ENCODE peak calls at places on chromosomes 3 and 15, in nine cellular contexts. M is neural progenitor cell; F is heart left ventricle; O is CD8-positive, alpha-beta T cell; H is nephron progenitor cell; R is IMR-90; W is cardiac fibroblast; N is heart right ventricle; J is H9. C is an unnamed sample.

GRCh38 chr3:25558106-25558505 is 106.6 kb downstream of the TOP2B start:
- DNase-seq in M (no peak), F (no peak), O (no peak), H (no peak), R (peak), W (peak), N (no peak), J (no peak), C (no peak)

GRCh38 chr3:122705379-122705778 is 24.7 kb downstream of the PARP14 start:
- DNase-seq in M (no peak), F (no peak), O (no peak), H (no peak), R (no peak), W (no peak), N (no peak), J (no peak), C (no peak)

GRCh38 chr15:68244235-68244634 is 14.7 kb upstream of the CLN6 start:
- DNase-seq in M (no peak), F (no peak), O (no peak), H (no peak), R (no peak), W (no peak), N (no peak), J (no peak), C (no peak)

GRCh38 chr3:147654827-147655226 is 245.7 kb downstream of the ZIC1 start:
- DNase-seq in M (no peak), F (no peak), O (no peak), H (no peak), R (no peak), W (peak), N (no peak), J (no peak), C (peak)

GRCh38 chr3:190319660-190320059 is 2.6 kb downstream of the CLDN1 start:
- DNase-seq in M (no peak), F (no peak), O (no peak), H (no peak), R (peak), W (no peak), N (no peak), J (no peak), C (no peak)

GRCh38 chr15:25057574-25057973 is 102.8 kb downstream of the SNRPN start:
- DNase-seq in M (no peak), F (no peak), O (no peak), H (no peak), R (no peak), W (no peak), N (no peak), J (peak), C (no peak)

GRCh38 chr3:169147246-169148008 is 516.1 kb downstream of the MECOM start:
- DNase-seq in M (peak), F (peak), O (no peak), H (peak), R (peak), W (peak), N (peak), J (peak), C (peak)

GRCh38 chr3:25663324-25664065 is 1.2 kb downstream of the TOP2B start:
- DNase-seq in M (peak), F (no peak), O (peak), H (peak), R (peak), W (no peak), N (no peak), J (no peak), C (peak)

GRCh38 chr15:39549912-39550311 is 31.0 kb upstream of the THBS1 start:
- DNase-seq in M (no peak), F (no peak), O (no peak), H (no peak), R (no peak), W (peak), N (peak), J (no peak), C (peak)

GRCh38 chr3:130759692-130760338 is 13.2 kb upstream of the PIK3R4 start:
- DNase-seq in M (peak), F (peak), O (peak), H (peak), R (peak), W (peak), N (no peak), J (peak), C (peak)

GRCh38 chr3:117308756-117309155 is 599.2 kb downstream of the TUSC7 start:
- DNase-seq in M (no peak), F (no peak), O (no peak), H (no peak), R (no peak), W (no peak), N (no peak), J (no peak), C (no peak)

GRCh38 chr3:25728101-25728500 is 55.1 kb downstream of the NGLY1 start:
- DNase-seq in M (no peak), F (no peak), O (no peak), H (no peak), R (peak), W (no peak), N (no peak), J (no peak), C (no peak)

GRCh38 chr3:101377796-101378195 is 57.4 kb upstream of the IMPG2 start:
- DNase-seq in M (no peak), F (no peak), O (no peak), H (no peak), R (peak), W (peak), N (no peak), J (no peak), C (peak)

GRCh38 chr3:62604301-62604700 is 231.0 kb upstream of the FEZF2 start:
- DNase-seq in M (no peak), F (no peak), O (no peak), H (no peak), R (peak), W (peak), N (no peak), J (no peak), C (peak)

GRCh38 chr15:74180689-74181602 is 7.4 kb downstream of the ISLR start:
- DNase-seq in M (no peak), F (no peak), O (no peak), H (no peak), R (no peak), W (no peak), N (no peak), J (no peak), C (no peak)

GRCh38 chr3:16912400-16913263 is 27.9 kb downstream of the PLCL2 start:
- DNase-seq in M (no peak), F (no peak), O (no peak), H (no peak), R (no peak), W (no peak), N (no peak), J (no peak), C (no peak)

GRCh38 chr15:34155859-34156258 is 54.0 kb downstream of the PGBD4 start:
- DNase-seq in M (no peak), F (no peak), O (no peak), H (no peak), R (no peak), W (no peak), N (no peak), J (no peak), C (no peak)

GRCh38 chr3:30440147-30440604 is 166.2 kb upstream of the TGFBR2 start:
- DNase-seq in M (no peak), F (no peak), O (no peak), H (no peak), R (no peak), W (peak), N (no peak), J (no peak), C (no peak)

GRCh38 chr3:27326211-27326948 is 42.8 kb downstream of the NEK10 start:
- DNase-seq in M (no peak), F (peak), O (no peak), H (no peak), R (peak), W (peak), N (no peak), J (no peak), C (no peak)

GRCh38 chr3:129505341-129505740 is 23.1 kb upstream of the RHO start:
- DNase-seq in M (no peak), F (no peak), O (no peak), H (no peak), R (no peak), W (no peak), N (no peak), J (no peak), C (no peak)

GRCh38 chr3:41033956-41034519 is 165.3 kb upstream of the CTNNB1 start:
- DNase-seq in M (peak), F (no peak), O (no peak), H (no peak), R (no peak), W (no peak), N (no peak), J (peak), C (no peak)

GRCh38 chr15:80898040-80898439 is 91.6 kb downstream of the MESD start:
- DNase-seq in M (no peak), F (no peak), O (no peak), H (no peak), R (no peak), W (no peak), N (no peak), J (no peak), C (no peak)

GRCh38 chr3:142026333-142026732 is 123.0 kb downstream of the TFDP2 start:
- DNase-seq in M (no peak), F (no peak), O (no peak), H (no peak), R (no peak), W (no peak), N (no peak), J (no peak), C (no peak)

GRCh38 chr3:142019794-142020320 is 129.5 kb downstream of the TFDP2 start:
- DNase-seq in M (no peak), F (no peak), O (no peak), H (no peak), R (peak), W (no peak), N (no peak), J (no peak), C (no peak)

GRCh38 chr3:142027295-142027694 is 122.0 kb downstream of the TFDP2 start:
- DNase-seq in M (peak), F (no peak), O (no peak), H (no peak), R (no peak), W (peak), N (no peak), J (no peak), C (peak)

GRCh38 chr3:142021127-142021526 is 128.2 kb downstream of the TFDP2 start:
- DNase-seq in M (no peak), F (no peak), O (no peak), H (no peak), R (no peak), W (no peak), N (no peak), J (no peak), C (peak)

DNA sequence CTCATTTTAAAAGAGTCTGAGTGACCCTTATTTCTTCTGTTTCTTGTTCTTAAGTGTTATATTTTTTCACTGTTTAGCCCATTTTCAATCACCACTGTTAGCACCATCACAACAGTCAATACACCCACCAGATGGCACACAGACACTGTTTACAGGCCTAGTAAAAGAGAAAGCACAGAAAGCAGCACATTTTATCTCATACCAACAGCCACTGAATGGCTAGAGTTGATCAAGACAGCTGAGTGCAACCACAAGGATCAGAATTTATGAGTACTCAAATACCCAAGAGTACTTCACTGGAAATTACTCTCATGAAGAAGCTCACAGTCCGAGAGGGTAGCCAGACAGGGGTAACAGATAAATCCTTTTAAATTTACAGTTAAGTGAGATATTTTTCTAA is 127.0 kb downstream of the TFDP2 start:
- DNase-seq in M (peak), F (no peak), O (no peak), H (no peak), R (no peak), W (peak), N (no peak), J (no peak), C (peak)
- TF ChIP-seq CTCF in M (peak), F (peak), O (no peak), H (no peak), R (no peak), W (no peak), N (peak), J (peak), C (no peak)

GRCh38 chr3:37604336-37604833 is 257.3 kb upstream of the CTDSPL start:
- DNase-seq in M (no peak), F (no peak), O (no peak), H (no peak), R (no peak), W (no peak), N (no peak), J (no peak), C (no peak)

GRCh38 chr3:37605754-37606153 is 255.9 kb upstream of the CTDSPL start:
- DNase-seq in M (no peak), F (no peak), O (no peak), H (no peak), R (no peak), W (no peak), N (no peak), J (no peak), C (no peak)

GRCh38 chr3:37601832-37602231 is 259.8 kb upstream of the CTDSPL start:
- DNase-seq in M (no peak), F (no peak), O (no peak), H (no peak), R (no peak), W (peak), N (no peak), J (no peak), C (no peak)

GRCh38 chr3:37606472-37606871 is 255.2 kb upstream of the CTDSPL start:
- DNase-seq in M (no peak), F (no peak), O (no peak), H (no peak), R (no peak), W (no peak), N (no peak), J (no peak), C (no peak)

GRCh38 chr3:37603722-37604121 is 258.0 kb upstream of the CTDSPL start:
- DNase-seq in M (no peak), F (no peak), O (no peak), H (no peak), R (no peak), W (no peak), N (no peak), J (no peak), C (no peak)
- TF ChIP-seq CTCF in M (peak), F (no peak), O (no peak), H (no peak), R (no peak), W (no peak), N (no peak), J (peak), C (no peak)

GRCh38 chr3:55042591-55042990 is 114.7 kb upstream of the LRTM1 start:
- DNase-seq in M (no peak), F (no peak), O (no peak), H (no peak), R (peak), W (peak), N (no peak), J (no peak), C (no peak)
- TF ChIP-seq CTCF in M (peak), F (no peak), O (no peak), H (no peak), R (peak), W (no peak), N (no peak), J (no peak), C (no peak)

GRCh38 chr15:91376016-91376415 is 276.0 kb downstream of the SV2B start:
- DNase-seq in M (no peak), F (no peak), O (no peak), H (no peak), R (no peak), W (no peak), N (no peak), J (no peak), C (no peak)

GRCh38 chr15:91384189-91384720 is 284.2 kb downstream of the SV2B start:
- DNase-seq in M (no peak), F (no peak), O (no peak), H (no peak), R (no peak), W (no peak), N (no peak), J (no peak), C (no peak)

GRCh38 chr15:91383532-91383931 is 283.5 kb downstream of the SV2B start:
- DNase-seq in M (no peak), F (no peak), O (no peak), H (no peak), R (no peak), W (no peak), N (no peak), J (no peak), C (no peak)

GRCh38 chr15:91385301-91385700 is 285.2 kb downstream of the SV2B start:
- DNase-seq in M (no peak), F (no peak), O (no peak), H (no peak), R (no peak), W (peak), N (no peak), J (no peak), C (peak)

GRCh38 chr15:91380114-91380513 is 280.1 kb downstream of the SV2B start:
- DNase-seq in M (no peak), F (no peak), O (no peak), H (no peak), R (no peak), W (no peak), N (no peak), J (no peak), C (no peak)
- TF ChIP-seq CTCF in M (no peak), F (no peak), O (no peak), H (no peak), R (no peak), W (no peak), N (no peak), J (no peak), C (no peak)

DNA sequence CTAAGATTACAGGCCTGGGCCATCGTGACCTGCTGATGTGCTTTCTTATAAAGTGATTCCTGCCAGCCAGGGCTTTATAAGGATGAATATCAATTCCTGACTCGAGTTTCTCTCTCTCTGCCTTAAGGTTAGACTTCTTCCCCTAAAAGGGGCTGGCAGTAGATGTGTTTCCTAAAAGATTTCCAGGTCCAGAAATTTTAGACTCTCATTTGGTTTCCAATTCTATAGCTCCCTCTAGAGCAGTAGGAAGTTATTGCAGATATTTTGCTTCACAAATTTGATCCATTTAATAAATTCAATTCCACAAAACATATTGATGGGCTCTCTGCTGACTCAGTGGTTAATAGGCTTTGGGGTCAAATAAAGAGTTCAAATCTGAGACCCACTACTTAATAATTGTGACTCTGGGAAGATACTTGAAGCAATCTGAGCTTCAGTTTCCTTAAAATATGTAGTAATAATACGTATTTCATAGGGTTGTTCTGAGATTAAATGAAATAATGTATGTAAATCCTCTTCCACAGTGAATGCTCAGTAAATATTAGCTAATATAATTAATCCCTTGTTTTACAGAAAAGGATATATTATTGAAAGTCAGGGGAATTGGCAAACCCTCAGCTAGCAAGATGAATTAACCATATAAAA is 2.1 kb downstream of the TRIM69 start:
- DNase-seq in M (peak), F (no peak), O (no peak), H (no peak), R (peak), W (peak), N (no peak), J (no peak), C (peak)
- TF ChIP-seq CTCF in M (peak), F (peak), O (peak), H (peak), R (peak), W (peak), N (peak), J (peak), C (peak)

GRCh38 chr15:99390667-99391066 is 139.4 kb downstream of the LRRC28 start:
- DNase-seq in M (peak), F (no peak), O (no peak), H (no peak), R (no peak), W (no peak), N (no peak), J (peak), C (no peak)
- TF ChIP-seq CTCF in M (peak), F (no peak), O (no peak), H (no peak), R (no peak), W (no peak), N (no peak), J (peak), C (peak)

GRCh38 chr3:58335432-58335947 is 2.8 kb downstream of the PXK start:
- DNase-seq in M (no peak), F (no peak), O (no peak), H (no peak), R (no peak), W (no peak), N (no peak), J (no peak), C (no peak)

GRCh38 chr3:58334013-58334321 is 1.3 kb downstream of the PXK start:
- DNase-seq in M (peak), F (no peak), O (no peak), H (no peak), R (no peak), W (no peak), N (no peak), J (no peak), C (no peak)

GRCh38 chr3:58332575-58333179 is at the start of gene PXK:
- DNase-seq in M (peak), F (peak), O (peak), H (peak), R (peak), W (peak), N (peak), J (peak), C (peak)

GRCh38 chr3:58331593-58332152 is 1.0 kb upstream of the PXK start:
- DNase-seq in M (no peak), F (no peak), O (no peak), H (no peak), R (no peak), W (no peak), N (no peak), J (no peak), C (no peak)

DNA sequence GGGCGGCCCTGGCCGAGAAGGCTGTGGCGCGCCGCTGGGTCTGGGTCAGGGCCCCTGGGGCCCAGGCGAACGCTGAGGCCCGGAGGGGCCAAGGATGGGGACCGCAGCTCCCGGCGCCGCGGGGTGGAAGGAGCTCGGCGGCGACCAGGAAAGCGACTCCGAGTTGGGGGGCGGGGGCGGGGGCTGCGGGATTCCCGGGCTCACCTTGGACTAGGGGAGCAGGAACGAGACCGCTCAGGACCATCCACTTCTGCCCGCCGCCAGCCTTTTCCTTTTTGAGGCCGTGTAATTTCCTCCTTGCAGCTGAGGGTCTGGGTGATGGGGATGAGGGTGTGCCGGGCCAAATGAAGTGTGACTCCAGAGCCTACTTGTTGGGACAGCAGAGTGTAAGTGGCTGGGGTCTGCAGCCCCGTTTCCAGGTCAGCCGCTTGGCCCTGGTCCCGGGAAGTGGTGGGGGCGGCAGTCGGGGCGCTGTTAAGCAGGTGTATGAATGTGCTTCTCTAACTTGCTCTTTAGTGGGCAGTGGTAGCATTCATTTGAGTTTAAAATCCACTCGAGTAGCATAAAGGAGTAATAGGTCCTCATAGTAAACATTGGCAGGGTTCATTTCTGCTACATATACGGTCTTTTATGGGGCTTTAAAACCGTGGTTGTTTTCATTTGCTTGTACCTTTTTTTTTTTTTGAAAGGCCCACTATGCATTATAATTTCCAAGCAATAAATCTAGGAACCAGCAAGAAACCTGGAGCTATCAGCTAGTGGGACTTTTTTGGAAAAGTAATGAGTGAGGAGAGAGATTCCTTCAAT is 717 bp downstream of the PXK start:
- DNase-seq in M (peak), F (peak), O (no peak), H (peak), R (no peak), W (peak), N (peak), J (peak), C (peak)
- TF ChIP-seq CTCF in M (no peak), F (no peak), O (no peak), H (no peak), R (no peak), W (no peak), N (peak), J (no peak), C (peak)

GRCh38 chr3:24018784-24019570 is 73.9 kb downstream of the NR1D2 start:
- DNase-seq in M (no peak), F (no peak), O (no peak), H (peak), R (no peak), W (no peak), N (no peak), J (no peak), C (no peak)
- TF ChIP-seq CTCF in M (no peak), F (no peak), O (no peak), H (no peak), R (no peak), W (no peak), N (no peak), J (no peak), C (no peak)

C was measured in cardiac muscle cell.